ENCODE peak calls at places on chromosomes 16 and 17, in eight cellular contexts. O is transverse colon, C is SK-N-SH, M is GM23338, Z is prostate gland, V is suprapubic skin, I is stomach, J is breast epithelium. T is an unnamed sample. For H3K4me1 and H3K36me3, the result is how much of the 10 kb centered on the place peaks cover.

GRCh38 chr16:7343271-7343670 is 10.6 kb downstream of the RBFOX1 start:
- DNase-seq in O (no peak), C (no peak), M (no peak), Z (no peak), V (no peak), I (no peak), J (no peak), T (no peak)

GRCh38 chr16:16090238-16090637 is 133.1 kb downstream of the ABCC6 start:
- DNase-seq in O (no peak), C (no peak), M (no peak), Z (no peak), V (no peak), I (no peak), J (no peak), T (no peak)

GRCh38 chr17:45013021-45013997 is 38.1 kb downstream of the DCAKD start:
- DNase-seq in O (no peak), C (no peak), M (peak), Z (no peak), V (no peak), I (no peak), J (no peak), T (no peak)

GRCh38 chr17:5759501-5759925 is 175.2 kb upstream of the NLRP1 start:
- DNase-seq in O (no peak), C (no peak), M (no peak), Z (no peak), V (no peak), I (no peak), J (no peak), T (no peak)

GRCh38 chr17:42010898-42011516 is 6.2 kb downstream of the DNAJC7 start:
- DNase-seq in O (no peak), C (peak), M (peak), Z (no peak), V (no peak), I (no peak), J (no peak), T (no peak)

GRCh38 chr16:57764341-57765159 is 29.0 kb downstream of the KATNB1 start:
- DNase-seq in O (no peak), C (peak), M (peak), Z (no peak), V (no peak), I (no peak), J (no peak), T (peak)

GRCh38 chr17:59417452-59417851 is 86.0 kb downstream of the YPEL2 start:
- DNase-seq in O (no peak), C (no peak), M (no peak), Z (no peak), V (no peak), I (no peak), J (no peak), T (no peak)

GRCh38 chr17:74176546-74177001 is 26.9 kb upstream of the RPL38 start:
- DNase-seq in O (peak), C (peak), M (peak), Z (peak), V (no peak), I (peak), J (no peak), T (no peak)

GRCh38 chr16:24609740-24610420 is 70.5 kb downstream of the RBBP6 start:
- DNase-seq in O (peak), C (peak), M (peak), Z (peak), V (peak), I (peak), J (peak), T (no peak)

GRCh38 chr17:45895304-45895968 is 1.1 kb downstream of the MAPT start:
- DNase-seq in O (no peak), C (peak), M (peak), Z (no peak), V (peak), I (no peak), J (peak), T (no peak)

GRCh38 chr16:70737377-70738082 is 51.7 kb upstream of the MTSS2 start:
- DNase-seq in O (peak), C (peak), M (no peak), Z (peak), V (peak), I (peak), J (peak), T (no peak)

GRCh38 chr17:32777436-32777835 is 99.5 kb downstream of the MYO1D start:
- DNase-seq in O (no peak), C (no peak), M (no peak), Z (no peak), V (no peak), I (no peak), J (no peak), T (peak)

GRCh38 chr16:8761078-8761477 is 36.4 kb downstream of the TMEM186 start:
- DNase-seq in O (no peak), C (no peak), M (no peak), Z (no peak), V (peak), I (no peak), J (no peak), T (no peak)

GRCh38 chr17:39700148-39700987 is 504 bp downstream of the ERBB2 start:
- DNase-seq in O (no peak), C (no peak), M (peak), Z (no peak), V (no peak), I (no peak), J (no peak), T (no peak)

GRCh38 chr16:23765933-23766332 is 11.1 kb downstream of the CHP2 start:
- DNase-seq in O (no peak), C (no peak), M (no peak), Z (no peak), V (no peak), I (no peak), J (no peak), T (no peak)

GRCh38 chr17:80146121-80147034 is 550 bp downstream of the EIF4A3 start:
- DNase-seq in O (no peak), C (peak), M (peak), Z (no peak), V (peak), I (no peak), J (no peak), T (no peak)

GRCh38 chr17:80082403-80083135 is 18.8 kb upstream of the GAA start:
- DNase-seq in O (peak), C (peak), M (peak), Z (peak), V (no peak), I (peak), J (peak), T (no peak)

GRCh38 chr17:47315451-47316266 is 8.1 kb upstream of the EFCAB13 start:
- DNase-seq in O (peak), C (peak), M (peak), Z (peak), V (no peak), I (no peak), J (no peak), T (peak)

GRCh38 chr17:41547921-41548843 is 20.1 kb upstream of the KRT19 start:
- DNase-seq in O (peak), C (peak), M (no peak), Z (peak), V (no peak), I (peak), J (peak), T (peak)

GRCh38 chr17:38970128-38970527 is 2.9 kb upstream of the FBXO47 start:
- DNase-seq in O (no peak), C (no peak), M (peak), Z (no peak), V (no peak), I (no peak), J (no peak), T (no peak)

GRCh38 chr16:57509231-57509923 is 23.1 kb upstream of the DOK4 start:
- DNase-seq in O (no peak), C (no peak), M (no peak), Z (no peak), V (no peak), I (no peak), J (no peak), T (no peak)

GRCh38 chr17:54900457-54901229 is at the start of gene TOM1L1:
- DNase-seq in O (peak), C (peak), M (peak), Z (peak), V (peak), I (peak), J (peak), T (no peak)

GRCh38 chr16:50434872-50435478 is 66.2 kb upstream of the BRD7 start:
- DNase-seq in O (no peak), C (no peak), M (no peak), Z (no peak), V (no peak), I (no peak), J (no peak), T (no peak)

GRCh38 chr16:68097895-68098294 is 12.7 kb downstream of the NFATC3 start:
- DNase-seq in O (no peak), C (no peak), M (no peak), Z (no peak), V (no peak), I (no peak), J (no peak), T (no peak)

GRCh38 chr17:81417879-81418709 is 22.8 kb downstream of the BAHCC1 start:
- DNase-seq in O (no peak), C (no peak), M (no peak), Z (no peak), V (no peak), I (no peak), J (no peak), T (no peak)
- H3K4me1 ChIP-seq in O (under half), C (half or more), M (under half), Z (under half), V (half or more), I (half or more), J (under half), T (half or more)

DNA sequence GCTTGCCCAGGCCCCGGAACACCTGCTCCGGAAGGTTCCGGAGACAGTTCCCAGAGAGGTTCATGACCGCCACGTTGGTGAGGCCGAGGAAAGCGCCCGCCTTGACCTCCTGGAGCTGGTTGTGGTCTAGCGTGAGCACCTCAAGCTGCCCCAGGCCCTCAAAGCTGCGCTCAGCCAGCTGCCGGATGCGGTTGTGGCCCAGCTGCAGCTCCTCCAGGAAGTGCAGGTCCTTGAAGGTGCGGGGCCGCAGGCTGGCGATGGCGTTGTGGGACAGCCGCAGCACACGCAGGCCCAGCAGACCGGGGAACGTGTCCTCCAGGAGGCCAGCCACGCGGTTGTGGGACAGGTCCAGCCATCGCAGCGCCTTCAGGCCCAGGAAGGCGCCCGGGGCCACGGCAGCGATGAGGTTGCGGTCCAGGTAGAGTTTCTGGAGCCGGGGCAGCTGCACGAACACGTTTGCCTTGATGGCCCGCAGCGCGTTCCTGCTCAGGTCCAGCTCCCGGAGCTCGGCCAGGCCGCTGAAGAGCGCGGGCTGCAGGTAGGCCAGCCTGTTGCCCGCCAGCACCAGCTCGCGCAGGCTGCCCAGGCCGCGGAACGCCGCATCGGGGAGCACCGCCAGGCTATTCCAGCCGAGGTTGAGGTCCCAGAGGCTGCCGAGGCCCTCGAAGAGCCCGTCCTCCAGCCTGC is 2.1 kb downstream of the IGFALS start:
- DNase-seq in O (no peak), C (no peak), M (peak), Z (peak), V (peak), I (no peak), J (no peak), T (no peak)
- H3K36me3 ChIP-seq in O (under half), C (under half), M (under half), Z (under half), V (half or more), I (half or more), J (under half), T (under half)

GRCh38 chr17:7623661-7624060 is 4.0 kb downstream of the SAT2 start:
- DNase-seq in O (no peak), C (no peak), M (no peak), Z (no peak), V (no peak), I (no peak), J (no peak), T (no peak)

GRCh38 chr17:7626956-7627249 is 718 bp downstream of the SAT2 start:
- DNase-seq in O (no peak), C (no peak), M (no peak), Z (no peak), V (no peak), I (no peak), J (no peak), T (no peak)

GRCh38 chr17:7629939-7630571 is at the start of gene SHBG:
- DNase-seq in O (no peak), C (no peak), M (no peak), Z (no peak), V (no peak), I (no peak), J (no peak), T (no peak)

GRCh38 chr17:7626307-7626706 is 1.3 kb downstream of the SAT2 start:
- DNase-seq in O (no peak), C (no peak), M (no peak), Z (no peak), V (no peak), I (no peak), J (no peak), T (no peak)

DNA sequence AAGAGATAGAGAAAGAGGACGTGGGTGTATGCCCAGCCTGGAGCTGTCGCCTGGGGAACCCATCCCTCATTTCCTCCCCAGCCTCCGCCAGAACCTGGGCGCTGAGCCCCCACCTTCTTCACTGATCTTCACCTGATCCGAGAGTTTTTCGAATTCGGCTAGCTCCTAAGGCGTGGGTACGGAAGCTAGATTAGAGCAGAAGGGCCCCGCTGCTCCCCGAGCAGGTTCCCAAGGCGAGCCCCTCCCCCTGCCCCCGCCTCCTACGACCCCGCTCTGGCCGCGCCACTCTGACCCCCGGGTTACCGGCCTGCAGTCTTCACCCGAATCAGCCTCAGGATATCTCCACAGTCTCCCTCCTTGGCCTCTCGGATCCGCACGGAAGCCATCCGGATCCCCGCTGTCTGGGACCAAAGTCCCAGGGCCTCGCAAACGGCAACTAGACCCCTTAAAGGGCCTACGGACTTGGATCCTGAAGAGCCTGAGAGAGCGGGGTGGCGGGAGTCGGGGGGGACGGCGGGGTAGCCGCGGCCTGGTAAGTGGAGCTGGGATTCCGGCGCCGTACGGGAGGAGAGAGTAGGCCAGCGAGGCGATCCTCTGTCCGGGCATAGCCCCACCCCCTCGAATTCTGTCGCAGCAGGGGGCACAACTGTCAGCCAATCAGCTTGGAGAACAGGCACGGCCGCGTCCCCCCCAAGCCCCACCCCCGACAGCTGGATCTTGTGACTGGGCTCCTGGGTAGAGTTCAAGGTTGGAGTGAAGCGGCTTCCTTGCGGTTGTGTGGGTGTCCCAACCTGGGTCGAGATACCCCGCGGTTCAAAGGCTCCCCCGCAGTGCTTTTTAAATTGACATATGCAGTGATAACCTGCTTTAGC is at the start of gene SAT2:
- DNase-seq in O (peak), C (peak), M (peak), Z (peak), V (peak), I (peak), J (peak), T (peak)
- TF ChIP-seq POLR2AphosphoS5 in O (peak), C (peak), M (peak), Z (peak), V (no peak), I (peak), J (peak), T (peak)

DNA sequence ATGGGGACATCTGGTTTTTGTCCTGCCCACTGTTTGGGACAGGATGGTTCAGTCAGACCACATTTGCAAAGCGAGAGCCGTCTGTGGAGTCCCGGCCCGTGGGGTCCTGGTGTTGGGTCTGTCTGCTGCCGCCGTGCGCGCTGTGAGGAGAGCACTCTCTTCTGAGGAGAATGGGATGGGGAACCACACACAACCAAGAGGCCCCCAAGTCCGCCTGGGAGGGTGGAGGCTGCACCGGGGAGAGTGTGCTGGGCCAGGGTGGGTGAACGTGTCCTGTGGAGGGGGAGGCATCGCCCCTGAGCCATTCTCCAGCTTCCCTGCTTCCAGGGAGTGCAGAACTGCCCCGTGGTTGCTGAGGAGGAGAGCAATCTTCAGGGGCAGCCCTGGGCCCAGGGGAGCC is 173.2 kb downstream of the LAT start:
- DNase-seq in O (no peak), C (peak), M (no peak), Z (no peak), V (no peak), I (no peak), J (no peak), T (no peak)
- H3K4me1 ChIP-seq in O (under half), C (under half), M (under half), Z (under half), V (under half), I (under half), J (under half), T (under half)

DNA sequence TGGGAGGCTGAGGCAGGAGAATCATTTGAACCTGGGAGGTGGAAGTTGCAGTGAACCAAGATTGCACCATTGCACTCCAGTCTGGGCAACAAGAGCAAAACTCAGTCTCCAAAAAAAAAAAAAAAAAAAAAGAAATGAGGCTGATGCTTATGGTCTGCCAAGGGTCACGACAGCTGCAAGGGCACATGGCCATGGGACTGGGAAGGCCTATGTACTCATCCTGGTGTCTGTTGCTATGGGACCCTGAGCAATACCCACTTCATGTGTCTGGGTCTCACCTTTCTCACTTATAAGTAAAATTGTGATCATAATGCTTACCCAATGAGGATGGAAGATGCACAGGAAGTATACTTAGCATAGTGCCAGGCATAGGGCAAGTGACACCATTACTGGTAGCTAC is 16.6 kb downstream of the MIEF2 start:
- DNase-seq in O (no peak), C (no peak), M (no peak), Z (no peak), V (no peak), I (no peak), J (no peak), T (no peak)
- H3K36me3 ChIP-seq in O (under half), C (under half), M (half or more), Z (under half), V (half or more), I (half or more), J (under half), T (under half)

GRCh38 chr16:75420987-75421819 is 12.1 kb downstream of the CFDP1 start:
- DNase-seq in O (peak), C (peak), M (peak), Z (peak), V (peak), I (peak), J (no peak), T (no peak)
- TF ChIP-seq POLR2AphosphoS5 in O (peak), C (peak), M (no peak), Z (peak), V (no peak), I (no peak), J (no peak), T (no peak)

DNA sequence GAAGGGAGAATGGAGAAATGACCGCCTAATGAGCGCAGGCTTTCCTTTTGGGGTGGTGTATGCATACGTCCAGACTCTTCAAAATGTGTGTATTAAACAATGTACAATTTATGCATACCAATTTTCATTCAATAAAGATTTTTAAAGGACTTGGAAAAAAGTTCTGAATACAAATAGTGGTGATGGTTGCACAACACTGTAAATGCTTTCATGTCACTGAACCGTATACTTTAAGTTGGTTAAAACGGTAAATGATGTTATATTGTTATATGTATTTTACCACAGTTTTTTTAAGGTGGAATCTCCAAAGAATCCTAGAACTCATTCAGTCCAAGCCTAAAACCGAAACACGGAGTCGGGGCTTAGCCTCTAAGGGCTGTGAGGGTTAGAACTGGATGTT is 397.5 kb downstream of the SOX9 start:
- DNase-seq in O (no peak), C (no peak), M (no peak), Z (no peak), V (no peak), I (no peak), J (no peak), T (no peak)
- H3K4me1 ChIP-seq in O (under half), C (under half), M (under half), Z (under half), V (under half), I (half or more), J (under half), T (half or more)

DNA sequence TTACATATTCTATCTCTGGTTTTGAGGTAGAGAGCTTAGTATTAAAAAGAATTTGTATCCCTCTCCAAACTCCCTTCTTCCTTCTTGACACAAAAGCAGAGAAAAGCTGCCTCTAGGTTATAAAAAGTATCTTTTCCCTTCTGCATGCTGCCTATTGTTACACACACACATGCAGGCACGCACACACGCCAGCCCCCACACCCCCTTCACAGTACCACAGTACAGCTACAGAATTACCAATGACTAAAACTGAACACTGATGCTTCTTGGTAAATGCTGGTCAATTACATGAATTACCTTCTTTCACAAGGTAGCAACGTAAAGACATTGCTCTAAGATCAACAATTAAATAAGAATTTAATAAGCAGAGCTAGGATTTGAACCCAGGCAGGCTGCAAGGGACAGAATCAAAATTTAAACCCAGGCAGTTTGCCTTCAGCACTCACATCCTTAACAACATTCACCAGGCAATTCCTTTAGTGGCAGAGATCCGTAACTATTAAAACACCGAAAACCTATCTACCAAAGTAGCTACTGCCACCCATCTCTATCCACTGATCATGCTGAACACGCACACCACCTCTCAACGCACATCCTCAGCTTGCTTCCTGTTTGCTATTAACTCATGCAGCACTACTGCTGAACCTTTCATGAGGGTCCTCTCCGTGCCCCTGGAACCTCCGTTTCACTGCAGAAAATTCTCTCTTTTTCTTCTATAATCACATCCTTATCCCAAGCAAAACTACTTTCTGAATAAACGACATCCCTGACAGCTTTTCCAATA is 37.8 kb downstream of the YWHAE start:
- DNase-seq in O (no peak), C (no peak), M (no peak), Z (no peak), V (no peak), I (no peak), J (no peak), T (no peak)
- H3K36me3 ChIP-seq in O (under half), C (half or more), M (under half), Z (under half), V (half or more), I (half or more), J (under half), T (under half)

GRCh38 chr16:31872201-31872600 is 1.4 kb upstream of the ZNF267 start:
- DNase-seq in O (no peak), C (no peak), M (no peak), Z (no peak), V (no peak), I (no peak), J (no peak), T (no peak)
- TF ChIP-seq POLR2AphosphoS5 in O (no peak), C (no peak), M (no peak), Z (no peak), V (no peak), I (no peak), J (no peak), T (no peak)